ENCODE peak calls at places on chromosomes 2 and 18, in four cellular contexts. One of them, this sample, is unnamed.

GRCh38 chr2:18930977-18931376 is 341.6 kb upstream of the NT5C1B start:
- DNase-seq in AG08395: no peak
- DNase-seq in testis: no peak
- DNase-seq in uterus: no peak
- DNase-seq in this sample: no peak

GRCh38 chr2:167342769-167343168 is 454.5 kb downstream of the XIRP2 start:
- DNase-seq in testis: no peak
- DNase-seq in AG08395: no peak
- DNase-seq in uterus: no peak
- DNase-seq in this sample: no peak

GRCh38 chr2:68726608-68727367 is 7.8 kb upstream of the ARHGAP25 start:
- DNase-seq in AG08395: no peak
- DNase-seq in testis: no peak
- DNase-seq in uterus: no peak
- DNase-seq in this sample: peak

GRCh38 chr2:151774506-151774905 is 40.2 kb upstream of the NEB start:
- DNase-seq in uterus: no peak
- DNase-seq in testis: no peak
- DNase-seq in AG08395: peak
- DNase-seq in this sample: no peak

GRCh38 chr18:23433360-23433759 is 19.7 kb upstream of the RIOK3 start:
- DNase-seq in uterus: no peak
- DNase-seq in AG08395: no peak
- DNase-seq in testis: no peak
- DNase-seq in this sample: no peak

GRCh38 chr2:29010946-29011649 is 30.0 kb downstream of the TOGARAM2 start:
- DNase-seq in testis: peak
- DNase-seq in AG08395: no peak
- DNase-seq in uterus: no peak
- DNase-seq in this sample: peak

GRCh38 chr2:138922973-138923563 is 142.9 kb upstream of the NXPH2 start:
- DNase-seq in uterus: no peak
- DNase-seq in testis: no peak
- DNase-seq in AG08395: peak
- DNase-seq in this sample: no peak

GRCh38 chr2:39156107-39156506 is 35.3 kb upstream of the SOS1 start:
- DNase-seq in uterus: no peak
- DNase-seq in testis: no peak
- DNase-seq in AG08395: no peak
- DNase-seq in this sample: no peak

GRCh38 chr2:227351639-227352038 is 26.6 kb downstream of the MFF start:
- DNase-seq in AG08395: no peak
- DNase-seq in uterus: no peak
- DNase-seq in testis: no peak
- DNase-seq in this sample: no peak

GRCh38 chr2:133884739-133885381 is 316.6 kb upstream of the NCKAP5 start:
- DNase-seq in AG08395: peak
- DNase-seq in testis: no peak
- DNase-seq in uterus: no peak
- DNase-seq in this sample: no peak

GRCh38 chr2:127321306-127321705 is 27.4 kb upstream of the ERCC3 start:
- DNase-seq in AG08395: peak
- DNase-seq in uterus: no peak
- DNase-seq in testis: no peak
- DNase-seq in this sample: no peak

GRCh38 chr2:73069855-73070650 is 1.5 kb downstream of the SFXN5 start:
- DNase-seq in uterus: no peak
- DNase-seq in AG08395: no peak
- DNase-seq in testis: no peak
- DNase-seq in this sample: no peak

GRCh38 chr18:45164551-45164950 is 450.7 kb upstream of the SLC14A2 start:
- DNase-seq in AG08395: peak
- DNase-seq in uterus: no peak
- DNase-seq in testis: no peak
- DNase-seq in this sample: no peak

GRCh38 chr2:86290596-86291327 is 46.7 kb downstream of the REEP1 start:
- DNase-seq in AG08395: no peak
- DNase-seq in testis: no peak
- DNase-seq in uterus: no peak
- DNase-seq in this sample: no peak

GRCh38 chr2:39736593-39736992 is 42.5 kb downstream of the THUMPD2 start:
- DNase-seq in AG08395: peak
- DNase-seq in testis: no peak
- DNase-seq in uterus: no peak
- DNase-seq in this sample: no peak

GRCh38 chr2:157302492-157303099 is 23.0 kb downstream of the ERMN start:
- DNase-seq in testis: peak
- DNase-seq in uterus: no peak
- DNase-seq in AG08395: peak
- DNase-seq in this sample: no peak

GRCh38 chr18:24979223-24979622 is 372.7 kb downstream of the ZNF521 start:
- DNase-seq in AG08395: no peak
- DNase-seq in testis: no peak
- DNase-seq in uterus: no peak
- DNase-seq in this sample: no peak

GRCh38 chr2:157839162-157839801 is 36.8 kb downstream of the ACVR1 start:
- DNase-seq in uterus: no peak
- DNase-seq in AG08395: peak
- DNase-seq in testis: no peak
- DNase-seq in this sample: no peak

GRCh38 chr2:204776781-204777559 is 231.7 kb downstream of the PARD3B start:
- DNase-seq in AG08395: peak
- DNase-seq in uterus: no peak
- DNase-seq in testis: no peak
- DNase-seq in this sample: no peak